ENCODE peak calls at places on chromosomes 16 and 17, in five cellular contexts. K is endothelial cell of umbilical vein, L is body of pancreas, Z is choroid plexus epithelial cell, J is thoracic aorta. R is an unnamed sample.

GRCh38 chr16:30052671-30053372 is 12.7 kb upstream of the ALDOA start:
- DNase-seq in K (peak), L (peak), Z (peak), J (peak), R (peak)

GRCh38 chr16:85800321-85800669 is 800 bp downstream of the COX4I1 start:
- DNase-seq in K (no peak), L (no peak), Z (no peak), J (no peak), R (no peak)

GRCh38 chr17:17042851-17043667 is 802 bp downstream of the MPRIP start:
- DNase-seq in K (peak), L (no peak), Z (peak), J (no peak), R (no peak)

GRCh38 chr17:59668816-59669215 is 38.4 kb downstream of the PTRH2 start:
- DNase-seq in K (peak), L (no peak), Z (peak), J (no peak), R (no peak)

GRCh38 chr16:10866196-10866976 is 10.6 kb upstream of the CIITA start:
- DNase-seq in K (no peak), L (no peak), Z (no peak), J (no peak), R (no peak)

GRCh38 chr17:57315061-57315851 is 58.9 kb downstream of the MSI2 start:
- DNase-seq in K (no peak), L (no peak), Z (no peak), J (no peak), R (no peak)

GRCh38 chr16:30551781-30552180 is 6.4 kb downstream of the ZNF764 start:
- DNase-seq in K (no peak), L (no peak), Z (no peak), J (no peak), R (no peak)

GRCh38 chr17:78576389-78577112 is 645 bp downstream of the DNAH17 start:
- DNase-seq in K (no peak), L (no peak), Z (no peak), J (no peak), R (no peak)

GRCh38 chr17:19269102-19269501 is 31.9 kb downstream of the EPN2 start:
- DNase-seq in K (peak), L (no peak), Z (no peak), J (no peak), R (no peak)

GRCh38 chr16:28977703-28978641 is 3.4 kb downstream of the SPNS1 start:
- DNase-seq in K (no peak), L (no peak), Z (no peak), J (no peak), R (no peak)

GRCh38 chr17:79549111-79549915 is 61.5 kb downstream of the RBFOX3 start:
- DNase-seq in K (no peak), L (no peak), Z (no peak), J (no peak), R (no peak)

GRCh38 chr16:89230210-89230609 is 12.7 kb downstream of the ZNF778 start:
- DNase-seq in K (no peak), L (no peak), Z (no peak), J (no peak), R (no peak)

GRCh38 chr17:55448681-55449080 is 27.0 kb upstream of the MMD start:
- DNase-seq in K (no peak), L (no peak), Z (peak), J (no peak), R (no peak)

GRCh38 chr17:15321556-15322250 is 19.7 kb downstream of the TEKT3 start:
- DNase-seq in K (no peak), L (no peak), Z (peak), J (no peak), R (no peak)

GRCh38 chr16:49589721-49590120 is 216.1 kb downstream of the C16orf78 start:
- DNase-seq in K (no peak), L (no peak), Z (no peak), J (no peak), R (no peak)

DNA sequence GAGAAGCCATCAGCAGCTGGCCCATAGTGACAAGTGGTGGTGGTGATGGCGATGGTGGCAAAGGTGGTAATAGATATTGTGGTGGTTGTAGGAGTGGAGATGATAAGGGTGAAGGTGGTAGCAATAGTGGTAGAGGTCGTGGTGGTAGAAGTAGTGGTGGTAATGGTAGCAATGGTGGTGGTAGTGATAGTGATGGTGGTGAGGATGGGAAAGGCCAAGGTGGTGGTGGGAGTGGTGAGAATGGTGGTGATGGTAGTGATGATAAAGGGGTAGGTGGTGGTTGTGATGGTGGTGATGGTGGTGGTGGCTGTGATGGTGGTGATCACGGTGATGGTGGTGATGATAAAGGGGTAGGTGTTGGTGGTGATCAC is 13.1 kb downstream of the CDH5 start:
- DNase-seq in K (no peak), L (no peak), Z (no peak), J (no peak), R (no peak)
- TF ChIP-seq CTCF in K (no peak), L (no peak), Z (no peak), J (no peak), R (no peak)

GRCh38 chr16:5490499-5490898 is 392.9 kb upstream of the EEF2KMT start:
- DNase-seq in K (no peak), L (no peak), Z (no peak), J (no peak), R (no peak)
- TF ChIP-seq CTCF in K (peak), L (no peak), Z (no peak), J (no peak), R (peak)

GRCh38 chr16:87172632-87173031 is 144.6 kb downstream of the C16orf95 start:
- DNase-seq in K (no peak), L (no peak), Z (no peak), J (no peak), R (no peak)
- TF ChIP-seq CTCF in K (peak), L (no peak), Z (peak), J (no peak), R (no peak)

GRCh38 chr17:40038882-40039513 is 15.2 kb downstream of the MED24 start:
- DNase-seq in K (peak), L (peak), Z (peak), J (peak), R (no peak)
- TF ChIP-seq CTCF in K (peak), L (peak), Z (peak), J (peak), R (peak)

GRCh38 chr16:7313170-7313569 is 19.5 kb upstream of the RBFOX1 start:
- DNase-seq in K (no peak), L (no peak), Z (no peak), J (no peak), R (no peak)
- TF ChIP-seq CTCF in K (no peak), L (no peak), Z (no peak), J (no peak), R (peak)

GRCh38 chr17:49845210-49845782 is 2.6 kb downstream of the TAC4 start:
- DNase-seq in K (peak), L (no peak), Z (no peak), J (peak), R (no peak)

GRCh38 chr17:49841548-49841947 is 6.3 kb downstream of the TAC4 start:
- DNase-seq in K (no peak), L (no peak), Z (no peak), J (no peak), R (no peak)

GRCh38 chr17:49846938-49847712 is 744 bp downstream of the TAC4 start:
- DNase-seq in K (no peak), L (no peak), Z (no peak), J (no peak), R (no peak)

GRCh38 chr17:49842846-49843245 is 5.0 kb downstream of the TAC4 start:
- DNase-seq in K (peak), L (no peak), Z (no peak), J (no peak), R (no peak)

GRCh38 chr17:49843774-49844350 is 4.0 kb downstream of the TAC4 start:
- DNase-seq in K (peak), L (no peak), Z (no peak), J (no peak), R (no peak)
- TF ChIP-seq CTCF in K (peak), L (no peak), Z (peak), J (no peak), R (peak)

DNA sequence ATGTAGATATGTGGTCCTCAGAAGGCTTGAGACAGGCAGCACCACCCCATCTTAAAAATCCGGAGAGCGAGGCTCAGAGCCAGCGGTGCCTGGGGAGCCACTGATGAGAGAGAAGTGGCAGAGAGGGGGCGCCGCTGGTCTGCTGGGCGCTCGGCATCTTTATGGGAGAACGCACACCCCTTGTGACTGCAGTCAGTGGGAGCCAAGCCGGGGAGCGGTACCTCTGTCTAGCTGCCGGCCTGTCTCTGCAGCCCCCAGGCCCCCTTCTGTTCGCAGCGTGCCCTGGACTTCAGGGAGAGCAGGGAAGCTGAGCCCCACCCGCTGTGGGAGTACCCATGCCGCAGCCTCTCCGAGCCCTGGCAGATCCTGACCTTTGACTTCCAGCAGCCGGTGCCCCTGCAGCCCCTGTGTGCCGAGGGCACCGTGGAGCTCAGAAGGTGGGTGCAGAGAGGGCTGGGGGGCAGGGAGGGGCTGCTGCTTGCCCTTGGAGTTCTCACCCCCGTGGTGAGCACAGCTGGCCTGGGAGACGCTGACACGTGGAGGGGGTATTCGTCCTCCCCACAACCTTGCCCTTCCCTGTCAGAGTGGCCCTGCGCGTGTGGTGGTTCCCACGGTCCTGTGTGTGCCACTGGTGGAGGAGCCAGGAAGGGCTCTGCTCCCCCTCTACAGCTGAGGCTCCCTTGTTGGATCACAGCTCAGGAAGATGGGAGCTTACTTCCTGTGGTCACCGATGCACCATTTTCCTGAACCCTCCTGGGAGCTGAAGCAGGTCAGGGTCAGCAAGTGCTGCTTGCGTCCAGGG is 44.8 kb downstream of the PRMT7 start:
- DNase-seq in K (no peak), L (no peak), Z (no peak), J (no peak), R (no peak)
- TF ChIP-seq CTCF in K (no peak), L (no peak), Z (peak), J (no peak), R (no peak)

GRCh38 chr16:23505942-23506605 is 4.2 kb downstream of the GGA2 start:
- DNase-seq in K (no peak), L (no peak), Z (peak), J (no peak), R (no peak)
- TF ChIP-seq CTCF in K (no peak), L (no peak), Z (peak), J (no peak), R (peak)

R was measured in GM12864.